ENCODE peak calls at places on chromosomes 16 and 17, in four cellular contexts. One of them, this sample, is unnamed.
A peak's percentile ranks its signal among the peaks of the same experiment; 100 is the strongest.

GRCh38 chr17:38325221-38325851 is 18.4 kb downstream of the GPR179 start:
- DNase-seq in HT-29: no peak
- DNase-seq in kidney tubule cell: peak; percentile 33
- DNase-seq in RPMI8226: no peak
- DNase-seq in this sample: no peak

GRCh38 chr17:64015447-64015846 is 5.0 kb downstream of the ICAM2 start:
- DNase-seq in RPMI8226: no peak
- DNase-seq in HT-29: no peak
- DNase-seq in kidney tubule cell: no peak
- DNase-seq in this sample: no peak

GRCh38 chr17:3950584-3950983 is 13.7 kb downstream of the ATP2A3 start:
- DNase-seq in kidney tubule cell: no peak
- DNase-seq in HT-29: no peak
- DNase-seq in RPMI8226: no peak
- DNase-seq in this sample: no peak

GRCh38 chr17:73096866-73097265 is 4.4 kb upstream of the SLC39A11 start:
- DNase-seq in kidney tubule cell: no peak
- DNase-seq in RPMI8226: no peak
- DNase-seq in HT-29: no peak
- DNase-seq in this sample: no peak

GRCh38 chr17:37848690-37849616 is 75.3 kb upstream of the TBC1D3K start:
- DNase-seq in kidney tubule cell: peak; percentile 100
- DNase-seq in HT-29: peak; percentile 75
- DNase-seq in RPMI8226: peak; percentile 31
- DNase-seq in this sample: peak; percentile 95

GRCh38 chr17:39678340-39679116 is 9.3 kb downstream of the PGAP3 start:
- DNase-seq in RPMI8226: no peak
- DNase-seq in kidney tubule cell: no peak
- DNase-seq in HT-29: peak; percentile 67
- DNase-seq in this sample: no peak

GRCh38 chr17:40307001-40307690 is 1.8 kb upstream of the RARA start:
- DNase-seq in HT-29: no peak
- DNase-seq in kidney tubule cell: no peak
- DNase-seq in RPMI8226: peak; percentile 40
- DNase-seq in this sample: no peak

GRCh38 chr17:56125830-56126819 is 27.1 kb upstream of the ANKFN1 start:
- DNase-seq in RPMI8226: peak; percentile 5
- DNase-seq in kidney tubule cell: peak; percentile 52
- DNase-seq in HT-29: peak; percentile 76
- DNase-seq in this sample: peak; percentile 11

GRCh38 chr16:59905628-59906027 is 1171.5 kb upstream of the GOT2 start:
- DNase-seq in HT-29: no peak
- DNase-seq in RPMI8226: no peak
- DNase-seq in kidney tubule cell: no peak
- DNase-seq in this sample: peak; percentile 44

GRCh38 chr17:81526662-81527571 is 1.3 kb upstream of the FSCN2 start:
- DNase-seq in kidney tubule cell: no peak
- DNase-seq in HT-29: no peak
- DNase-seq in RPMI8226: no peak
- DNase-seq in this sample: no peak

GRCh38 chr16:525520-526180 is 1.9 kb upstream of the CAPN15 start:
- DNase-seq in kidney tubule cell: peak; percentile 99
- DNase-seq in HT-29: peak; percentile 15
- DNase-seq in RPMI8226: peak; percentile 37
- DNase-seq in this sample: peak; percentile 94

GRCh38 chr16:85399583-85400284 is 213.4 kb upstream of the GSE1 start:
- DNase-seq in HT-29: no peak
- DNase-seq in kidney tubule cell: no peak
- DNase-seq in RPMI8226: peak; percentile 28
- DNase-seq in this sample: no peak

GRCh38 chr17:16427020-16427419 is 11.6 kb downstream of the TRPV2 start:
- DNase-seq in RPMI8226: no peak
- DNase-seq in kidney tubule cell: no peak
- DNase-seq in HT-29: no peak
- DNase-seq in this sample: no peak

GRCh38 chr16:86347090-86347489 is 163.2 kb upstream of the FOXF1 start:
- DNase-seq in HT-29: no peak
- DNase-seq in kidney tubule cell: peak; percentile 7
- DNase-seq in RPMI8226: no peak
- DNase-seq in this sample: no peak

GRCh38 chr17:74474043-74474792 is 7.8 kb downstream of the CD300A start:
- DNase-seq in kidney tubule cell: no peak
- DNase-seq in RPMI8226: peak; percentile 82
- DNase-seq in HT-29: no peak
- DNase-seq in this sample: no peak

GRCh38 chr17:65914784-65915342 is 277.1 kb downstream of the CEP112 start:
- DNase-seq in kidney tubule cell: peak; percentile 25
- DNase-seq in RPMI8226: peak; percentile 54
- DNase-seq in HT-29: no peak
- DNase-seq in this sample: peak; percentile 36

GRCh38 chr17:41812176-41813038 is at the start of gene FKBP10:
- DNase-seq in kidney tubule cell: peak; percentile 74
- DNase-seq in HT-29: peak; percentile 73
- DNase-seq in RPMI8226: peak; percentile 73
- DNase-seq in this sample: peak; percentile 47

GRCh38 chr16:85393674-85394510 is 219.2 kb upstream of the GSE1 start:
- DNase-seq in RPMI8226: peak; percentile 59
- DNase-seq in HT-29: peak; percentile 54
- DNase-seq in kidney tubule cell: peak; percentile 53
- DNase-seq in this sample: no peak

GRCh38 chr17:40350410-40351184 is 13.9 kb downstream of the GJD3 start:
- DNase-seq in kidney tubule cell: no peak
- DNase-seq in RPMI8226: no peak
- DNase-seq in HT-29: no peak
- DNase-seq in this sample: no peak

GRCh38 chr17:32143525-32143865 is 1.2 kb downstream of the RHOT1 start:
- DNase-seq in kidney tubule cell: no peak
- DNase-seq in HT-29: no peak
- DNase-seq in RPMI8226: no peak
- DNase-seq in this sample: no peak

GRCh38 chr17:3852561-3852960 is 6.5 kb upstream of the NCBP3 start:
- DNase-seq in kidney tubule cell: no peak
- DNase-seq in HT-29: no peak
- DNase-seq in RPMI8226: no peak
- DNase-seq in this sample: no peak

GRCh38 chr16:71965223-71965622 is 35.0 kb downstream of the PKD1L3 start:
- DNase-seq in RPMI8226: no peak
- DNase-seq in kidney tubule cell: no peak
- DNase-seq in HT-29: no peak
- DNase-seq in this sample: no peak

GRCh38 chr16:11326084-11326736 is 19.0 kb upstream of the RMI2 start:
- DNase-seq in HT-29: no peak
- DNase-seq in RPMI8226: no peak
- DNase-seq in kidney tubule cell: no peak
- DNase-seq in this sample: no peak